ENCODE peak calls at places on chromosomes 11 and 22, in nine cellular contexts. L is activated T-cell treated with anti-CD3 and anti-CD28 coated beads, Interleukin-2, amount 50 U/mL, for 1 hour; F is mesothelial cell of epicardium; D is LoVo; A is cardiac fibroblast; N is GDM1; T is GM12891; Z is brain microvascular endothelial cell; M is AG04450. C is an unnamed sample.

GRCh38 chr11:102572537-102573220 is 42.1 kb upstream of the MMP7 start:
- DNase-seq in L (no peak), F (no peak), D (no peak), A (no peak), N (no peak), T (no peak), Z (no peak), M (no peak), C (no peak)

GRCh38 chr11:49208006-49208721 is at the start of gene FOLH1:
- DNase-seq in L (no peak), F (no peak), D (no peak), A (peak; percentile 18), N (no peak), T (peak; percentile 15), Z (no peak), M (no peak), C (no peak)

GRCh38 chr11:117986981-117987495 is 844 bp downstream of the IL10RA start:
- DNase-seq in L (no peak), F (no peak), D (no peak), A (no peak), N (no peak), T (peak; percentile 59), Z (no peak), M (no peak), C (no peak)

GRCh38 chr11:24391165-24391564 is 105.7 kb upstream of the LUZP2 start:
- DNase-seq in L (no peak), F (no peak), D (peak; percentile 1), A (peak; percentile 45), N (no peak), T (no peak), Z (peak; percentile 59), M (peak; percentile 37), C (peak; percentile 66)

GRCh38 chr11:92657226-92657625 is 312.2 kb upstream of the MTNR1B start:
- DNase-seq in L (no peak), F (no peak), D (no peak), A (no peak), N (no peak), T (no peak), Z (no peak), M (no peak), C (no peak)

GRCh38 chr11:38718049-38718448 is 2120.0 kb upstream of the RAG2 start:
- DNase-seq in L (no peak), F (no peak), D (no peak), A (no peak), N (no peak), T (no peak), Z (no peak), M (no peak), C (peak; percentile 28)

GRCh38 chr11:134575504-134576230 is 163.6 kb upstream of the B3GAT1 start:
- DNase-seq in L (no peak), F (no peak), D (no peak), A (no peak), N (no peak), T (no peak), Z (no peak), M (no peak), C (no peak)

GRCh38 chr11:13333456-13333957 is 55.9 kb downstream of the BMAL1 start:
- DNase-seq in L (no peak), F (no peak), D (peak; percentile 88), A (no peak), N (peak; percentile 60), T (no peak), Z (no peak), M (no peak), C (peak; percentile 51)

GRCh38 chr11:130144129-130144528 is 15.5 kb upstream of the ST14 start:
- DNase-seq in L (no peak), F (no peak), D (no peak), A (no peak), N (no peak), T (no peak), Z (no peak), M (no peak), C (no peak)

GRCh38 chr11:19905280-19905853 is 192.7 kb downstream of the NAV2 start:
- DNase-seq in L (no peak), F (no peak), D (peak; percentile 25), A (peak; percentile 80), N (no peak), T (no peak), Z (no peak), M (no peak), C (peak; percentile 50)

GRCh38 chr11:101127348-101127698 is 2.3 kb downstream of the PGR start:
- DNase-seq in L (no peak), F (peak; percentile 51), D (no peak), A (no peak), N (no peak), T (no peak), Z (no peak), M (no peak), C (no peak)

GRCh38 chr22:19035474-19036228 is 86.6 kb downstream of the DGCR2 start:
- DNase-seq in L (no peak), F (no peak), D (no peak), A (no peak), N (no peak), T (no peak), Z (no peak), M (no peak), C (no peak)

GRCh38 chr11:63837719-63838118 is 1.2 kb upstream of the MARK2 start:
- DNase-seq in L (peak; percentile 24), F (no peak), D (no peak), A (no peak), N (no peak), T (no peak), Z (no peak), M (no peak), C (no peak)

GRCh38 chr11:121721448-121721847 is 268.7 kb upstream of the SORL1-AS1 start:
- DNase-seq in L (no peak), F (no peak), D (no peak), A (no peak), N (no peak), T (no peak), Z (no peak), M (no peak), C (no peak)

GRCh38 chr11:62010935-62011528 is 43.6 kb upstream of the FTH1 start:
- DNase-seq in L (peak; percentile 1), F (no peak), D (no peak), A (no peak), N (no peak), T (no peak), Z (no peak), M (no peak), C (no peak)

GRCh38 chr11:92601048-92601447 is 368.4 kb upstream of the MTNR1B start:
- DNase-seq in L (no peak), F (no peak), D (no peak), A (no peak), N (no peak), T (no peak), Z (no peak), M (no peak), C (no peak)

GRCh38 chr11:104104201-104104600 is 59.7 kb downstream of the PDGFD start:
- DNase-seq in L (no peak), F (no peak), D (no peak), A (no peak), N (no peak), T (no peak), Z (no peak), M (no peak), C (no peak)

C was measured in astrocyte.